ENCODE peak calls at places on chromosomes 11 and 22, in nine cellular contexts. I is NCI-H82; Z is type B pancreatic cell; L is activated CD4-positive, alpha-beta T cell treated with anti-CD3 and anti-CD28 coated beads for 24 hours; M is fibroblast of gingiva; A is fibroblast of mammary gland; B is astrocyte of the spinal cord; H is stimulated activated CD4-positive, alpha-beta T cell treated with anti-CD3 and anti-CD28 coated beads, Interleukin-1b, Interleukin-23, amount 100 ng/mL, for 24 hours; C is epithelial cell of esophagus. T is an unnamed sample.

GRCh38 chr22:50544078-50544745 is 1.5 kb upstream of the KLHDC7B start:
- DNase-seq in I (peak; percentile 66), Z (no peak), L (peak; percentile 73), M (peak; percentile 39), A (peak; percentile 63), B (peak; percentile 39), H (peak; percentile 76), C (peak; percentile 71), T (peak; percentile 90)

GRCh38 chr11:36499325-36499724 is 10.7 kb downstream of the TRAF6 start:
- DNase-seq in I (no peak), Z (no peak), L (no peak), M (no peak), A (no peak), B (no peak), H (no peak), C (no peak), T (no peak)

GRCh38 chr11:59822989-59823566 is 12.5 kb upstream of the MRPL16 start:
- DNase-seq in I (peak; percentile 76), Z (no peak), L (no peak), M (peak; percentile 52), A (peak; percentile 66), B (peak; percentile 34), H (no peak), C (peak; percentile 77), T (no peak)

GRCh38 chr11:85313741-85314140 is 313.4 kb downstream of the DLG2 start:
- DNase-seq in I (no peak), Z (no peak), L (no peak), M (no peak), A (no peak), B (no peak), H (no peak), C (no peak), T (no peak)

GRCh38 chr11:95596011-95596489 is 193.5 kb downstream of the FAM76B start:
- DNase-seq in I (no peak), Z (no peak), L (no peak), M (peak; percentile 62), A (peak; percentile 59), B (peak; percentile 47), H (no peak), C (peak; percentile 85), T (no peak)

GRCh38 chr11:44199298-44199697 is 103.8 kb downstream of the EXT2 start:
- DNase-seq in I (no peak), Z (no peak), L (no peak), M (no peak), A (no peak), B (no peak), H (no peak), C (no peak), T (no peak)

GRCh38 chr11:134471341-134472187 is 59.5 kb upstream of the B3GAT1 start:
- DNase-seq in I (peak; percentile 10), Z (peak; percentile 27), L (no peak), M (no peak), A (no peak), B (no peak), H (no peak), C (no peak), T (no peak)

GRCh38 chr11:10392680-10393079 is 62.4 kb upstream of the AMPD3 start:
- DNase-seq in I (no peak), Z (no peak), L (no peak), M (peak; percentile 55), A (peak; percentile 29), B (peak; percentile 60), H (no peak), C (no peak), T (no peak)

GRCh38 chr11:18046116-18046777 is at the start of gene TPH1:
- DNase-seq in I (peak; percentile 81), Z (peak; percentile 69), L (no peak), M (no peak), A (peak; percentile 21), B (peak; percentile 50), H (no peak), C (peak; percentile 60), T (peak; percentile 56)

GRCh38 chr22:47304191-47304831 is 541.9 kb downstream of the TBC1D22A start:
- DNase-seq in I (no peak), Z (peak; percentile 54), L (no peak), M (no peak), A (no peak), B (no peak), H (no peak), C (no peak), T (peak; percentile 30)

GRCh38 chr11:91373497-91373896 is 851.1 kb upstream of the FAT3 start:
- DNase-seq in I (peak; percentile 13), Z (no peak), L (no peak), M (no peak), A (no peak), B (no peak), H (no peak), C (no peak), T (no peak)

GRCh38 chr11:7874061-7874460 is 57.0 kb downstream of the OR10A6 start:
- DNase-seq in I (no peak), Z (no peak), L (no peak), M (no peak), A (no peak), B (no peak), H (no peak), C (peak; percentile 79), T (no peak)

GRCh38 chr11:13126430-13126829 is 117.3 kb downstream of the RASSF10 start:
- DNase-seq in I (no peak), Z (no peak), L (no peak), M (peak; percentile 93), A (peak; percentile 48), B (peak; percentile 98), H (no peak), C (peak; percentile 94), T (no peak)

GRCh38 chr11:6219359-6219758 is 14.0 kb downstream of the C11orf42 start:
- DNase-seq in I (no peak), Z (no peak), L (no peak), M (peak; percentile 91), A (peak; percentile 96), B (peak; percentile 87), H (no peak), C (peak; percentile 93), T (no peak)

GRCh38 chr22:44023404-44024287 is 456 bp upstream of the PARVB start:
- DNase-seq in I (peak; percentile 55), Z (no peak), L (peak; percentile 9), M (peak; percentile 26), A (peak; percentile 34), B (peak; percentile 38), H (no peak), C (peak; percentile 17), T (peak; percentile 82)

GRCh38 chr11:68582416-68583046 is 101.8 kb upstream of the GAL start:
- DNase-seq in I (no peak), Z (no peak), L (no peak), M (no peak), A (no peak), B (no peak), H (no peak), C (peak; percentile 58), T (peak; percentile 46)

GRCh38 chr22:19199479-19199878 is 20.9 kb upstream of the SLC25A1 start:
- DNase-seq in I (no peak), Z (no peak), L (no peak), M (no peak), A (no peak), B (no peak), H (no peak), C (no peak), T (no peak)

GRCh38 chr22:42711895-42712837 is 8.5 kb downstream of the A4GALT start:
- DNase-seq in I (no peak), Z (no peak), L (no peak), M (no peak), A (no peak), B (no peak), H (no peak), C (no peak), T (peak; percentile 58)

GRCh38 chr11:3102641-3102921 is 45.4 kb upstream of the CARS1 start:
- DNase-seq in I (no peak), Z (no peak), L (no peak), M (no peak), A (no peak), B (no peak), H (no peak), C (no peak), T (no peak)

GRCh38 chr11:118226294-118226693 is 1.5 kb upstream of the JAML start:
- DNase-seq in I (no peak), Z (no peak), L (no peak), M (no peak), A (peak; percentile 50), B (no peak), H (no peak), C (no peak), T (no peak)

GRCh38 chr11:18699269-18699596 is 654 bp downstream of the TMEM86A start:
- DNase-seq in I (no peak), Z (no peak), L (no peak), M (no peak), A (no peak), B (no peak), H (no peak), C (no peak), T (no peak)

GRCh38 chr11:78231962-78232459 is 43.3 kb downstream of the USP35 start:
- DNase-seq in I (no peak), Z (no peak), L (no peak), M (peak; percentile 54), A (peak; percentile 70), B (peak; percentile 63), H (no peak), C (peak; percentile 63), T (no peak)

GRCh38 chr11:128796275-128796674 is 70.8 kb downstream of the KCNJ1 start:
- DNase-seq in I (no peak), Z (no peak), L (no peak), M (no peak), A (no peak), B (peak; percentile 60), H (no peak), C (no peak), T (no peak)

GRCh38 chr22:25780673-25781072 is 38.7 kb downstream of the MYO18B start:
- DNase-seq in I (peak; percentile 87), Z (no peak), L (no peak), M (no peak), A (no peak), B (no peak), H (no peak), C (no peak), T (no peak)

GRCh38 chr22:27903805-27904473 is 15.1 kb downstream of the PITPNB start:
- DNase-seq in I (no peak), Z (no peak), L (no peak), M (no peak), A (no peak), B (no peak), H (no peak), C (no peak), T (no peak)

GRCh38 chr22:48536691-48537591 is 1290.7 kb downstream of the BRD1 start:
- DNase-seq in I (no peak), Z (no peak), L (no peak), M (no peak), A (no peak), B (no peak), H (no peak), C (no peak), T (no peak)

GRCh38 chr11:74282863-74283484 is 28.5 kb downstream of the P4HA3 start:
- DNase-seq in I (no peak), Z (no peak), L (no peak), M (no peak), A (peak; percentile 49), B (no peak), H (no peak), C (no peak), T (no peak)

GRCh38 chr22:50581031-50581949 is 1.4 kb downstream of the CHKB start:
- DNase-seq in I (no peak), Z (no peak), L (no peak), M (no peak), A (no peak), B (no peak), H (no peak), C (no peak), T (peak; percentile 41)

GRCh38 chr11:120801801-120802689 is 221.9 kb upstream of the TBCEL start:
- DNase-seq in I (peak; percentile 79), Z (no peak), L (peak; percentile 28), M (peak; percentile 52), A (peak; percentile 46), B (peak; percentile 54), H (peak; percentile 29), C (peak; percentile 66), T (peak; percentile 62)

GRCh38 chr11:117442869-117443239 is 115.2 kb downstream of the CEP164 start:
- DNase-seq in I (no peak), Z (no peak), L (no peak), M (no peak), A (no peak), B (no peak), H (no peak), C (no peak), T (no peak)

GRCh38 chr11:43573233-43573632 is 107.3 kb upstream of the HSD17B12 start:
- DNase-seq in I (peak; percentile 80), Z (no peak), L (no peak), M (no peak), A (peak; percentile 39), B (no peak), H (no peak), C (peak; percentile 48), T (no peak)

T was measured in Right ventricle myocardium superior.